ENCODE peak calls at places on chromosome 5, in six cellular contexts. L, E, V, K, T and O are unnamed samples.

GRCh38 chr5:1817261-1818043 is 16.2 kb downstream of the NDUFS6 start:
- DNase-seq in T (no peak), V (no peak), E (no peak), L (no peak), K (no peak), O (no peak)

GRCh38 chr5:1012900-1013237 is 4.3 kb downstream of the NKD2 start:
- DNase-seq in K (no peak), T (no peak), V (no peak), L (no peak), E (no peak), O (no peak)

GRCh38 chr5:100792781-100793180 is 110.3 kb downstream of the ST8SIA4 start:
- DNase-seq in K (no peak), E (no peak), L (no peak), T (no peak), V (no peak), O (no peak)

GRCh38 chr5:68071731-68072130 is 143.8 kb upstream of the PIK3R1 start:
- DNase-seq in V (no peak), E (no peak), K (no peak), T (no peak), L (no peak), O (no peak)

GRCh38 chr5:92378961-92379611 is 996.0 kb upstream of the ARRDC3 start:
- DNase-seq in E (no peak), V (no peak), L (no peak), T (no peak), K (no peak), O (no peak)

GRCh38 chr5:8726383-8727036 is 819.4 kb downstream of the SEMA5A start:
- DNase-seq in K (no peak), T (no peak), V (no peak), E (no peak), L (no peak), O (no peak)

GRCh38 chr5:141186897-141187512 is at the start of gene PCDHB9:
- DNase-seq in K (peak), L (no peak), T (no peak), E (peak), V (no peak), O (no peak)

GRCh38 chr5:38809388-38810359 is 36.1 kb upstream of the OSMR start:
- DNase-seq in L (no peak), K (peak), E (peak), T (peak), V (peak), O (peak)

GRCh38 chr5:98705841-98706240 is 67.6 kb upstream of the RGMB start:
- DNase-seq in L (no peak), K (no peak), V (no peak), T (no peak), E (no peak), O (no peak)

GRCh38 chr5:155460501-155460931 is 447.0 kb downstream of the KIF4B start:
- DNase-seq in E (no peak), K (no peak), V (no peak), T (no peak), L (no peak), O (no peak)

GRCh38 chr5:172696171-172696849 is 55.2 kb downstream of the NEURL1B start:
- DNase-seq in K (no peak), L (no peak), T (no peak), E (no peak), V (no peak), O (no peak)